ENCODE peak calls at places on chromosomes 1 and 21, in nine cellular contexts. Q, B, G, O, R, K, X, A and Y are unnamed samples.

GRCh38 chr1:27011976-27012563 is 580 bp downstream of the TENT5B start:
- DNase-seq in Q (no peak), B (no peak), G (no peak), O (no peak), R (no peak), K (no peak), X (no peak), A (no peak), Y (no peak)

GRCh38 chr1:197029749-197030148 is 37.3 kb downstream of the F13B start:
- DNase-seq in Q (no peak), B (no peak), G (peak; percentile 17), O (no peak), R (no peak), K (no peak), X (no peak), A (no peak), Y (no peak)

GRCh38 chr1:76955652-76956051 is 88.4 kb downstream of the ST6GALNAC5 start:
- DNase-seq in Q (no peak), B (no peak), G (no peak), O (no peak), R (no peak), K (no peak), X (no peak), A (no peak), Y (no peak)

GRCh38 chr1:109649380-109649987 is 6.4 kb upstream of the GSTM4 start:
- DNase-seq in Q (no peak), B (no peak), G (peak; percentile 60), O (peak; percentile 18), R (no peak), K (no peak), X (no peak), A (no peak), Y (no peak)

GRCh38 chr1:13890766-13891165 is 190.8 kb downstream of the PRDM2 start:
- DNase-seq in Q (no peak), B (no peak), G (no peak), O (no peak), R (no peak), K (no peak), X (no peak), A (no peak), Y (no peak)

GRCh38 chr1:186487163-186487562 is 26.2 kb upstream of the PDC start:
- DNase-seq in Q (no peak), B (no peak), G (peak; percentile 16), O (no peak), R (no peak), K (no peak), X (no peak), A (no peak), Y (no peak)

GRCh38 chr1:14941865-14942264 is 211.7 kb upstream of the TMEM51 start:
- DNase-seq in Q (no peak), B (no peak), G (no peak), O (no peak), R (no peak), K (no peak), X (no peak), A (no peak), Y (no peak)

GRCh38 chr1:95916616-95917015 is 682.6 kb downstream of the RWDD3 start:
- DNase-seq in Q (no peak), B (peak; percentile 62), G (peak; percentile 46), O (no peak), R (no peak), K (no peak), X (no peak), A (no peak), Y (no peak)

GRCh38 chr1:152654110-152654509 is 9.1 kb upstream of the LCE2D start:
- DNase-seq in Q (peak; percentile 35), B (peak; percentile 91), G (peak; percentile 53), O (peak; percentile 32), R (no peak), K (peak; percentile 35), X (no peak), A (peak; percentile 59), Y (no peak)

GRCh38 chr1:229221106-229222019 is 49.5 kb upstream of the RAB4A start:
- DNase-seq in Q (peak; percentile 47), B (no peak), G (no peak), O (no peak), R (no peak), K (peak; percentile 59), X (no peak), A (peak; percentile 98), Y (peak; percentile 70)

GRCh38 chr1:41003640-41004220 is 17.8 kb downstream of the SLFNL1 start:
- DNase-seq in Q (peak; percentile 96), B (peak; percentile 27), G (peak; percentile 95), O (peak; percentile 92), R (peak; percentile 93), K (peak; percentile 92), X (peak; percentile 97), A (peak; percentile 87), Y (peak; percentile 86)

GRCh38 chr1:226981386-226981817 is 41.3 kb downstream of the COQ8A start:
- DNase-seq in Q (no peak), B (no peak), G (no peak), O (no peak), R (peak; percentile 68), K (no peak), X (no peak), A (no peak), Y (no peak)

GRCh38 chr21:15135867-15136629 is 71.2 kb upstream of the NRIP1 start:
- DNase-seq in Q (no peak), B (no peak), G (no peak), O (no peak), R (no peak), K (no peak), X (no peak), A (no peak), Y (no peak)

GRCh38 chr1:115082949-115083348 is 6.4 kb downstream of the TSPAN2 start:
- DNase-seq in Q (no peak), B (peak; percentile 19), G (no peak), O (no peak), R (no peak), K (no peak), X (no peak), A (no peak), Y (no peak)

GRCh38 chr1:115084902-115085505 is 4.3 kb downstream of the TSPAN2 start:
- DNase-seq in Q (no peak), B (no peak), G (peak; percentile 81), O (no peak), R (no peak), K (no peak), X (no peak), A (no peak), Y (no peak)

GRCh38 chr1:115088115-115088794 is 1.0 kb downstream of the TSPAN2 start:
- DNase-seq in Q (no peak), B (peak; percentile 31), G (no peak), O (no peak), R (no peak), K (no peak), X (no peak), A (no peak), Y (no peak)

GRCh38 chr1:115088871-115089442 is 346 bp downstream of the TSPAN2 start:
- DNase-seq in Q (no peak), B (no peak), G (no peak), O (no peak), R (no peak), K (no peak), X (no peak), A (no peak), Y (no peak)

GRCh38 chr1:115086176-115086830 is 3.0 kb downstream of the TSPAN2 start:
- DNase-seq in Q (no peak), B (no peak), G (no peak), O (no peak), R (no peak), K (no peak), X (no peak), A (no peak), Y (no peak)
- TF ChIP-seq POLR2AphosphoS5 in Q (no peak), B (no peak), G (no peak), O (no peak), R (no peak), K (no peak), X (no peak), A (no peak), Y (no peak)

DNA sequence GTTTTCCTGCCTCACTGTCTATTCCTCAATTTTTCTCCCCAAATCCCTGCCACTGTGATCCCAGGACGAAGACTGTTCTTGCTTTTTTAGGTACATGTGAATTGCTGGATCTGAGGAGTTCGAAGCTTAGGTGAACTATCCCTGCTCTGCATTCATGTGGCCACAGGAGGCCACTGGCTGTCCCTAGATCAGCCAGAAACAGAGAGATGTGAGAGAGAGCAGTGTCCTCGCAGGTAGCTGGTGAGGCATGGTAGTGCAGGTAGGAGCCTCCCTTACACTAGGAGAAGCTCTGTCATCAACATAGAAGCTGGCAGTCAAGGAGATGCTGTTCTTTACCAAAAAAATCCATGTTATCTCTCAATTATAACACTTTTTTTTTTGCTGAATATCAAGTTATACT is 71.5 kb downstream of the USP24 start:
- DNase-seq in Q (no peak), B (peak; percentile 84), G (no peak), O (peak; percentile 35), R (no peak), K (no peak), X (no peak), A (peak; percentile 56), Y (no peak)
- TF ChIP-seq CTCF in Q (peak; percentile 30), B (peak; percentile 74), G (no peak), O (peak; percentile 58), R (no peak), K (no peak), X (no peak), A (peak; percentile 42), Y (no peak)

DNA sequence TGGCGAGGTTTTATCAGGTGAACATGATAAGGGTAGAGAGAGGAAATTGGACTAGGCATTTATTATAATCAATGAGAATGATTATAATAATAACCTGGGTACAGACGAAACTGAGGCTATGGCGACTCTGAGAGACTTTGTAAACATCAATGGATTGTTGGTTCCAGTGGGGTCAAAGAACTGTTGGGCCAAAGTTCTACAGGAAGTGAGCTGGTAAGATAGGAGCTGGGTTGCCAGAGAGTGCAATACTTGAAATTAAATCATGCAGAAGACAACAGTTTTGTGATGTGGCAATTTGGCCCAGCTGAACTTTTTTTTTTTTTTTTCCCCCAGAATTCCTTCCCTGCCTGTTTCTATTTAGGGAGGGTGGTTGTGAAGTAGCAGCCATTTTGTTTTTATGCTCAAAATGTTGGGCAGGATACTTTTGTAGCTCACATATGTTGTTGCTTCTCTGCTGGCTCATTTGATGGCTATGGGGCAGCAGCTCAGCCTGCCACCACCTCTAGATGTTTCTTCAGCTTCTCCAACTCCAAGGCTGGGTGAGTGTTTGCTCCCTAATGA is 286.5 kb upstream of the B3GALT2 start:
- DNase-seq in Q (no peak), B (no peak), G (no peak), O (no peak), R (no peak), K (no peak), X (no peak), A (peak; percentile 6), Y (no peak)
- H3K27me3 ChIP-seq in Q (no peaks in the 10 kb centered on the region), B (no peaks in the 10 kb centered on the region), G (no peaks in the 10 kb centered on the region), O (no peaks in the 10 kb centered on the region), R (no peaks in the 10 kb centered on the region), K (no peaks in the 10 kb centered on the region), X (no peaks in the 10 kb centered on the region), A (no peaks in the 10 kb centered on the region), Y (no peaks in the 10 kb centered on the region)

DNA sequence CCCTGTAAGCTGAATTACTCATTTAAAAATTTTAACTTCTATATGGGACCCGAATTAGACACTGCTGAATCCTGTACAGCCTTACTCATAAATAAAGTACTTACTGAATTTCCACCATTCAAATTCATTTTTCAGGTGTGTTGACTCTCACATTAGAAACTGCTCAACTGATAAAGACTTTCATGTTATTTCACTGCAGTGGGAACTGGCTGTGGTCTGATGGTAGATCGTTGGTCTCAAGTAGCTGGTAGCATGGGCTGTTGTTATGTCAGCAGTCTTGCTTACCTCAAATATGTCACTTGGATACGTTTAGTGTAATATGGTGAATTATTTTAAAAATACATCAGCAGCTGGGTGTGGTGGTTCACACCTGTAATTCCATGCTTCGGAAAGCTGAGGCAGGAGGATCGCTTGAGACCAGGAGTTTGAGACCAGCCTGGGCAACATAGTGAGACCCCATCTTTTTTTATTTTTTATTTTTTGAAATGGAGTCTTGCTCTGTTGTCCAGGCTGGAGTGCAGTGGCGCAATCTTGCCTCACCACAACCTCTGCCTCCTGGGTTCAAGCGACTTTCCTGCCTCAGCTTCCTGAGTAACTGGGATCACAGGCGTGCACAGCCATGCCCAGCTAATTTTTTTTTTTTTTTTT is 10.4 kb downstream of the DEGS1 start:
- DNase-seq in Q (no peak), B (no peak), G (no peak), O (no peak), R (no peak), K (no peak), X (no peak), A (no peak), Y (no peak)
- TF ChIP-seq POLR2AphosphoS5 in Q (no peak), B (no peak), G (no peak), O (no peak), R (no peak), K (no peak), X (no peak), A (no peak), Y (no peak)